ENCODE peak calls at places on chromosomes 4 and X, in five cellular contexts. C is iris pigment epithelial cell, Q is endothelial cell, X is AG09319, W is GM18507. V is an unnamed sample.

GRCh38 chr4:4981827-4982226 is 37.4 kb downstream of the CYTL1 start:
- DNase-seq in X (no peak), W (no peak), Q (no peak), C (no peak), V (no peak)

GRCh38 chrX:39705299-39705698 is 392.5 kb downstream of the BCOR start:
- DNase-seq in C (peak; percentile 93), Q (no peak), X (peak; percentile 47), W (no peak), V (peak; percentile 86)

GRCh38 chrX:72045141-72045540 is 86.6 kb downstream of the RTL5 start:
- DNase-seq in C (no peak), X (no peak), Q (no peak), W (no peak), V (no peak)

GRCh38 chrX:119417842-119418241 is 18.7 kb downstream of the SLC25A43 start:
- DNase-seq in W (no peak), C (peak; percentile 25), Q (no peak), X (no peak), V (no peak)

GRCh38 chrX:53036149-53036548 is 12.4 kb upstream of the GPR173 start:
- DNase-seq in W (no peak), Q (no peak), C (no peak), X (no peak), V (no peak)

GRCh38 chr4:24328711-24329110 is 255.6 kb downstream of the DHX15 start:
- DNase-seq in X (no peak), C (no peak), W (no peak), Q (no peak), V (no peak)

GRCh38 chrX:113868169-113868568 is 715.7 kb upstream of the HTR2C start:
- DNase-seq in Q (no peak), W (no peak), C (no peak), X (no peak), V (no peak)

GRCh38 chrX:65971151-65971550 is 68.7 kb downstream of the VSIG4 start:
- DNase-seq in W (no peak), Q (no peak), X (no peak), C (no peak), V (no peak)

GRCh38 chrX:65528705-65529340 is 5.8 kb downstream of the LAS1L start:
- DNase-seq in X (no peak), C (peak; percentile 17), W (no peak), Q (peak; percentile 53), V (peak; percentile 45)

GRCh38 chr4:40587826-40588225 is 41.8 kb downstream of the RBM47 start:
- DNase-seq in Q (no peak), W (no peak), X (no peak), C (peak; percentile 88), V (peak; percentile 76)

GRCh38 chrX:39935414-39936064 is 162.2 kb downstream of the BCOR start:
- DNase-seq in C (peak; percentile 18), X (no peak), Q (no peak), W (no peak), V (no peak)

GRCh38 chrX:131746491-131746968 is 202.7 kb downstream of the OR13H1 start:
- DNase-seq in W (no peak), X (peak; percentile 71), Q (no peak), C (peak; percentile 62), V (no peak)

GRCh38 chr4:140688711-140689598 is 67.2 kb downstream of the TBC1D9 start:
- DNase-seq in Q (no peak), C (peak; percentile 34), W (no peak), X (no peak), V (no peak)

GRCh38 chr4:146329042-146329716 is 114.8 kb downstream of the REELD1 start:
- DNase-seq in W (no peak), X (peak; percentile 62), Q (no peak), C (peak; percentile 89), V (no peak)

GRCh38 chr4:87965501-87965975 is 10.0 kb upstream of the SPP1 start:
- DNase-seq in W (no peak), C (no peak), Q (no peak), X (no peak), V (no peak)

GRCh38 chrX:25144043-25144940 is 128.5 kb upstream of the ARX start:
- DNase-seq in X (peak; percentile 18), W (no peak), C (peak; percentile 58), Q (peak; percentile 43), V (peak; percentile 43)

GRCh38 chrX:72305286-72306084 is at the start of gene CITED1:
- DNase-seq in W (no peak), X (no peak), Q (no peak), C (no peak), V (no peak)

GRCh38 chrX:102651968-102652744 is 873 bp downstream of the GPRASP1 start:
- DNase-seq in Q (peak; percentile 20), W (no peak), C (peak; percentile 49), X (no peak), V (no peak)

GRCh38 chr4:80611366-80611765 is 275.8 kb downstream of the CFAP299 start:
- DNase-seq in W (no peak), C (no peak), Q (no peak), X (no peak), V (no peak)

GRCh38 chr4:1674682-1675081 is 9.4 kb downstream of the FAM53A start:
- DNase-seq in Q (no peak), C (peak; percentile 38), X (no peak), W (no peak), V (no peak)

GRCh38 chrX:138859421-138859820 is 147.9 kb upstream of the FGF13 start:
- DNase-seq in Q (no peak), C (no peak), W (no peak), X (no peak), V (no peak)

GRCh38 chr4:80608285-80608980 is 272.9 kb downstream of the CFAP299 start:
- DNase-seq in X (peak; percentile 31), Q (no peak), C (no peak), W (no peak), V (no peak)

GRCh38 chr4:4913628-4914027 is 54.2 kb downstream of the MSX1 start:
- DNase-seq in C (no peak), Q (no peak), X (no peak), W (no peak), V (no peak)

GRCh38 chr4:183200453-183200852 is 101.4 kb downstream of the WWC2 start:
- DNase-seq in X (peak; percentile 65), Q (no peak), C (peak; percentile 95), W (no peak), V (no peak)

GRCh38 chr4:5206391-5206790 is 155.1 kb downstream of the STK32B start:
- DNase-seq in C (peak; percentile 15), Q (no peak), X (peak; percentile 54), W (no peak), V (no peak)

GRCh38 chr4:89737888-89738287 is 99.1 kb downstream of the SNCA start:
- DNase-seq in W (no peak), X (peak; percentile 30), Q (no peak), C (no peak), V (no peak)

GRCh38 chr4:66956426-66956825 is 588.9 kb downstream of the CENPC start:
- DNase-seq in Q (no peak), W (no peak), C (no peak), X (no peak), V (no peak)

GRCh38 chr4:167775374-167775773 is 317.0 kb upstream of the ANXA10 start:
- DNase-seq in X (no peak), Q (no peak), W (no peak), C (no peak), V (no peak)

GRCh38 chr4:8739820-8740665 is 131.6 kb downstream of the HMX1 start:
- DNase-seq in Q (no peak), X (no peak), W (no peak), C (no peak), V (peak; percentile 38)

GRCh38 chr4:47913858-47914218 is 545 bp downstream of the NFXL1 start:
- DNase-seq in X (no peak), C (peak; percentile 9), Q (peak; percentile 49), W (no peak), V (peak; percentile 61)

GRCh38 chr4:107643021-107643420 is 77.0 kb downstream of the PAPSS1 start:
- DNase-seq in X (no peak), W (no peak), Q (no peak), C (no peak), V (no peak)

GRCh38 chr4:173025131-173025530 is 143.5 kb upstream of the GALNT7 start:
- DNase-seq in W (peak; percentile 37), Q (peak; percentile 31), C (peak; percentile 79), X (peak; percentile 36), V (no peak)

GRCh38 chr4:85409251-85409650 is 65.7 kb upstream of the ARHGAP24 start:
- DNase-seq in W (no peak), Q (no peak), C (peak; percentile 79), X (no peak), V (no peak)

GRCh38 chr4:179344861-179345260 is 1902.6 kb upstream of the AGA start:
- DNase-seq in Q (no peak), C (no peak), X (no peak), W (no peak), V (no peak)

GRCh38 chr4:179709961-179710624 is 2267.9 kb upstream of the AGA start:
- DNase-seq in W (no peak), X (no peak), Q (no peak), C (no peak), V (no peak)

GRCh38 chr4:2591189-2591588 is 54.7 kb downstream of the FAM193A start:
- DNase-seq in X (no peak), Q (no peak), C (peak; percentile 63), W (no peak), V (no peak)

GRCh38 chrX:152926279-152926678 is 28.4 kb downstream of the ZNF185 start:
- DNase-seq in X (peak; percentile 35), C (peak; percentile 54), W (peak; percentile 12), Q (peak; percentile 38), V (peak; percentile 61)